ENCODE peak calls at places on chromosomes 11 and 22, in seven cellular contexts. Q, R, L, S, K, C and F are unnamed samples.

GRCh38 chr11:73957654-73958361 is 7.0 kb downstream of the DNAJB13 start:
- DNase-seq in Q (no peak), R (no peak), L (no peak), S (no peak), K (no peak), C (no peak), F (no peak)

GRCh38 chr11:64385953-64386704 is 27.2 kb downstream of the RPS6KA4 start:
- DNase-seq in Q (peak; percentile 91), R (no peak), L (no peak), S (no peak), K (no peak), C (peak; percentile 14), F (peak; percentile 93)

GRCh38 chr11:66172146-66172545 is 96.3 kb upstream of the RAB1B start:
- DNase-seq in Q (peak; percentile 40), R (no peak), L (no peak), S (no peak), K (no peak), C (peak; percentile 66), F (peak; percentile 64)

GRCh38 chr11:80165763-80166162 is 724.9 kb upstream of the TENM4 start:
- DNase-seq in Q (peak; percentile 60), R (no peak), L (no peak), S (peak; percentile 44), K (no peak), C (no peak), F (peak; percentile 84)

GRCh38 chr22:39266398-39267030 is 21.7 kb upstream of the PDGFB start:
- DNase-seq in Q (no peak), R (no peak), L (no peak), S (no peak), K (no peak), C (no peak), F (no peak)

GRCh38 chr11:67299471-67300191 is 3.7 kb upstream of the SSH3 start:
- DNase-seq in Q (no peak), R (no peak), L (no peak), S (no peak), K (no peak), C (no peak), F (no peak)

GRCh38 chr11:8263769-8264410 is at the start of gene LMO1:
- DNase-seq in Q (peak; percentile 47), R (no peak), L (peak; percentile 84), S (peak; percentile 87), K (peak; percentile 41), C (peak; percentile 71), F (peak; percentile 79)

GRCh38 chr22:30031764-30032468 is 48.3 kb upstream of the HORMAD2 start:
- DNase-seq in Q (no peak), R (no peak), L (no peak), S (no peak), K (no peak), C (no peak), F (no peak)

GRCh38 chr22:18991138-18991432 is 55.0 kb upstream of the PRODH start:
- DNase-seq in Q (no peak), R (no peak), L (no peak), S (no peak), K (no peak), C (no peak), F (no peak)

GRCh38 chr22:31055322-31056159 is 25.6 kb upstream of the SMTN start:
- DNase-seq in Q (peak; percentile 82), R (no peak), L (peak; percentile 47), S (peak; percentile 95), K (no peak), C (peak; percentile 97), F (peak; percentile 99)

GRCh38 chr11:6413791-6414231 is 5.1 kb downstream of the APBB1 start:
- DNase-seq in Q (no peak), R (no peak), L (no peak), S (peak; percentile 72), K (no peak), C (no peak), F (no peak)

GRCh38 chr11:116418388-116419041 is 354.3 kb downstream of the BUD13 start:
- DNase-seq in Q (no peak), R (no peak), L (no peak), S (no peak), K (no peak), C (no peak), F (no peak)

GRCh38 chr22:24106385-24107381 is 74.6 kb upstream of the SUSD2 start:
- DNase-seq in Q (no peak), R (no peak), L (no peak), S (no peak), K (no peak), C (no peak), F (no peak)

GRCh38 chr11:106369224-106369623 is 291.8 kb downstream of the AASDHPPT start:
- DNase-seq in Q (no peak), R (no peak), L (no peak), S (no peak), K (no peak), C (no peak), F (no peak)

GRCh38 chr11:35747638-35748037 is 85.1 kb downstream of the TRIM44 start:
- DNase-seq in Q (no peak), R (no peak), L (peak; percentile 5), S (no peak), K (peak; percentile 12), C (no peak), F (no peak)